ENCODE peak calls at places on chromosomes 6 and 20, in seven cellular contexts. One of them, this sample, is unnamed.

GRCh38 chr20:45339799-45340198 is 8.4 kb downstream of the SDC4 start:
- DNase-seq in body of pancreas: no peak
- DNase-seq in stimulated activated CD4-positive, alpha-beta T cell treated with anti-CD3 and anti-CD28 coated beads, Interleukin-4, amount 100 ng/mL, for 48 hours: no peak
- DNase-seq in hypothalamus: no peak
- DNase-seq in HEK293T: no peak
- DNase-seq in activated T-cell treated with anti-CD3 and anti-CD28 coated beads, Interleukin-2, amount 50 U/mL, for 48 hours: no peak
- DNase-seq in lower leg skin: no peak
- DNase-seq in this sample: no peak

GRCh38 chr20:1345030-1345755 is 16.3 kb upstream of the SDCBP2 start:
- DNase-seq in body of pancreas: no peak
- DNase-seq in stimulated activated CD4-positive, alpha-beta T cell treated with anti-CD3 and anti-CD28 coated beads, Interleukin-4, amount 100 ng/mL, for 48 hours: no peak
- DNase-seq in hypothalamus: no peak
- DNase-seq in HEK293T: no peak
- DNase-seq in activated T-cell treated with anti-CD3 and anti-CD28 coated beads, Interleukin-2, amount 50 U/mL, for 48 hours: peak; percentile 14
- DNase-seq in lower leg skin: no peak
- DNase-seq in this sample: no peak

GRCh38 chr6:25056130-25056529 is 120.4 kb upstream of the RIPOR2 start:
- DNase-seq in body of pancreas: no peak
- DNase-seq in stimulated activated CD4-positive, alpha-beta T cell treated with anti-CD3 and anti-CD28 coated beads, Interleukin-4, amount 100 ng/mL, for 48 hours: no peak
- DNase-seq in hypothalamus: no peak
- DNase-seq in HEK293T: no peak
- DNase-seq in activated T-cell treated with anti-CD3 and anti-CD28 coated beads, Interleukin-2, amount 50 U/mL, for 48 hours: peak; percentile 63
- DNase-seq in lower leg skin: no peak
- DNase-seq in this sample: no peak

GRCh38 chr6:150055131-150055530 is 13.8 kb downstream of the ULBP3 start:
- DNase-seq in body of pancreas: no peak
- DNase-seq in stimulated activated CD4-positive, alpha-beta T cell treated with anti-CD3 and anti-CD28 coated beads, Interleukin-4, amount 100 ng/mL, for 48 hours: no peak
- DNase-seq in hypothalamus: no peak
- DNase-seq in HEK293T: no peak
- DNase-seq in activated T-cell treated with anti-CD3 and anti-CD28 coated beads, Interleukin-2, amount 50 U/mL, for 48 hours: no peak
- DNase-seq in lower leg skin: peak; percentile 79
- DNase-seq in this sample: no peak

GRCh38 chr6:155444120-155444917 is 11.3 kb downstream of the NOX3 start:
- DNase-seq in body of pancreas: no peak
- DNase-seq in stimulated activated CD4-positive, alpha-beta T cell treated with anti-CD3 and anti-CD28 coated beads, Interleukin-4, amount 100 ng/mL, for 48 hours: no peak
- DNase-seq in hypothalamus: no peak
- DNase-seq in HEK293T: no peak
- DNase-seq in activated T-cell treated with anti-CD3 and anti-CD28 coated beads, Interleukin-2, amount 50 U/mL, for 48 hours: no peak
- DNase-seq in lower leg skin: no peak
- DNase-seq in this sample: no peak

GRCh38 chr6:33313709-33314514 is at the start of gene TAPBP:
- DNase-seq in body of pancreas: peak; percentile 64
- DNase-seq in stimulated activated CD4-positive, alpha-beta T cell treated with anti-CD3 and anti-CD28 coated beads, Interleukin-4, amount 100 ng/mL, for 48 hours: peak; percentile 65
- DNase-seq in hypothalamus: peak; percentile 48
- DNase-seq in HEK293T: peak; percentile 44
- DNase-seq in activated T-cell treated with anti-CD3 and anti-CD28 coated beads, Interleukin-2, amount 50 U/mL, for 48 hours: peak; percentile 89
- DNase-seq in lower leg skin: peak; percentile 94
- DNase-seq in this sample: peak; percentile 87

GRCh38 chr20:37863289-37863688 is 39.6 kb upstream of the VSTM2L start:
- DNase-seq in body of pancreas: no peak
- DNase-seq in stimulated activated CD4-positive, alpha-beta T cell treated with anti-CD3 and anti-CD28 coated beads, Interleukin-4, amount 100 ng/mL, for 48 hours: no peak
- DNase-seq in hypothalamus: no peak
- DNase-seq in HEK293T: no peak
- DNase-seq in activated T-cell treated with anti-CD3 and anti-CD28 coated beads, Interleukin-2, amount 50 U/mL, for 48 hours: no peak
- DNase-seq in lower leg skin: peak; percentile 58
- DNase-seq in this sample: no peak

GRCh38 chr6:35496036-35496850 is 636 bp downstream of the TEAD3 start:
- DNase-seq in body of pancreas: peak; percentile 60
- DNase-seq in stimulated activated CD4-positive, alpha-beta T cell treated with anti-CD3 and anti-CD28 coated beads, Interleukin-4, amount 100 ng/mL, for 48 hours: no peak
- DNase-seq in hypothalamus: no peak
- DNase-seq in HEK293T: peak; percentile 49
- DNase-seq in activated T-cell treated with anti-CD3 and anti-CD28 coated beads, Interleukin-2, amount 50 U/mL, for 48 hours: no peak
- DNase-seq in lower leg skin: peak; percentile 91
- DNase-seq in this sample: no peak

GRCh38 chr6:103769431-103769830 is 1090.3 kb downstream of the HACE1 start:
- DNase-seq in body of pancreas: no peak
- DNase-seq in stimulated activated CD4-positive, alpha-beta T cell treated with anti-CD3 and anti-CD28 coated beads, Interleukin-4, amount 100 ng/mL, for 48 hours: no peak
- DNase-seq in hypothalamus: no peak
- DNase-seq in HEK293T: no peak
- DNase-seq in activated T-cell treated with anti-CD3 and anti-CD28 coated beads, Interleukin-2, amount 50 U/mL, for 48 hours: no peak
- DNase-seq in lower leg skin: no peak
- DNase-seq in this sample: no peak

GRCh38 chr6:16799279-16800193 is 38.3 kb upstream of the ATXN1 start:
- DNase-seq in body of pancreas: no peak
- DNase-seq in stimulated activated CD4-positive, alpha-beta T cell treated with anti-CD3 and anti-CD28 coated beads, Interleukin-4, amount 100 ng/mL, for 48 hours: no peak
- DNase-seq in hypothalamus: no peak
- DNase-seq in HEK293T: no peak
- DNase-seq in activated T-cell treated with anti-CD3 and anti-CD28 coated beads, Interleukin-2, amount 50 U/mL, for 48 hours: no peak
- DNase-seq in lower leg skin: no peak
- DNase-seq in this sample: no peak

GRCh38 chr6:154488276-154488627 is 22.2 kb downstream of the CNKSR3 start:
- DNase-seq in body of pancreas: no peak
- DNase-seq in stimulated activated CD4-positive, alpha-beta T cell treated with anti-CD3 and anti-CD28 coated beads, Interleukin-4, amount 100 ng/mL, for 48 hours: no peak
- DNase-seq in hypothalamus: no peak
- DNase-seq in HEK293T: no peak
- DNase-seq in activated T-cell treated with anti-CD3 and anti-CD28 coated beads, Interleukin-2, amount 50 U/mL, for 48 hours: no peak
- DNase-seq in lower leg skin: no peak
- DNase-seq in this sample: no peak

GRCh38 chr6:146361367-146361924 is 182.2 kb upstream of the RAB32 start:
- DNase-seq in body of pancreas: peak; percentile 34
- DNase-seq in stimulated activated CD4-positive, alpha-beta T cell treated with anti-CD3 and anti-CD28 coated beads, Interleukin-4, amount 100 ng/mL, for 48 hours: no peak
- DNase-seq in hypothalamus: no peak
- DNase-seq in HEK293T: no peak
- DNase-seq in activated T-cell treated with anti-CD3 and anti-CD28 coated beads, Interleukin-2, amount 50 U/mL, for 48 hours: no peak
- DNase-seq in lower leg skin: no peak
- DNase-seq in this sample: no peak

GRCh38 chr6:130970839-130971410 is 92.1 kb downstream of the EPB41L2 start:
- DNase-seq in body of pancreas: no peak
- DNase-seq in stimulated activated CD4-positive, alpha-beta T cell treated with anti-CD3 and anti-CD28 coated beads, Interleukin-4, amount 100 ng/mL, for 48 hours: no peak
- DNase-seq in hypothalamus: no peak
- DNase-seq in HEK293T: no peak
- DNase-seq in activated T-cell treated with anti-CD3 and anti-CD28 coated beads, Interleukin-2, amount 50 U/mL, for 48 hours: no peak
- DNase-seq in lower leg skin: no peak
- DNase-seq in this sample: no peak

GRCh38 chr6:3912366-3913076 is 63.3 kb downstream of the FAM50B start:
- DNase-seq in body of pancreas: no peak
- DNase-seq in stimulated activated CD4-positive, alpha-beta T cell treated with anti-CD3 and anti-CD28 coated beads, Interleukin-4, amount 100 ng/mL, for 48 hours: no peak
- DNase-seq in hypothalamus: no peak
- DNase-seq in HEK293T: no peak
- DNase-seq in activated T-cell treated with anti-CD3 and anti-CD28 coated beads, Interleukin-2, amount 50 U/mL, for 48 hours: no peak
- DNase-seq in lower leg skin: peak; percentile 64
- DNase-seq in this sample: no peak

GRCh38 chr20:20450461-20451027 is 82.6 kb downstream of the INSM1 start:
- DNase-seq in body of pancreas: peak; percentile 38
- DNase-seq in stimulated activated CD4-positive, alpha-beta T cell treated with anti-CD3 and anti-CD28 coated beads, Interleukin-4, amount 100 ng/mL, for 48 hours: no peak
- DNase-seq in hypothalamus: peak; percentile 66
- DNase-seq in HEK293T: no peak
- DNase-seq in activated T-cell treated with anti-CD3 and anti-CD28 coated beads, Interleukin-2, amount 50 U/mL, for 48 hours: no peak
- DNase-seq in lower leg skin: no peak
- DNase-seq in this sample: no peak

GRCh38 chr6:158233214-158233795 is 65.2 kb downstream of the GTF2H5 start:
- DNase-seq in body of pancreas: no peak
- DNase-seq in stimulated activated CD4-positive, alpha-beta T cell treated with anti-CD3 and anti-CD28 coated beads, Interleukin-4, amount 100 ng/mL, for 48 hours: no peak
- DNase-seq in hypothalamus: no peak
- DNase-seq in HEK293T: peak; percentile 42
- DNase-seq in activated T-cell treated with anti-CD3 and anti-CD28 coated beads, Interleukin-2, amount 50 U/mL, for 48 hours: peak; percentile 31
- DNase-seq in lower leg skin: no peak
- DNase-seq in this sample: no peak